ENCODE peak calls at places on chromosome 10, in ten cellular contexts. One of them, this sample, is unnamed.

GRCh38 chr10:49592726-49593563 is 17.2 kb upstream of the SLC18A3 start:
- DNase-seq in cardiac fibroblast: peak
- DNase-seq in uterus: no peak
- DNase-seq in HFF-Myc: no peak
- DNase-seq in adrenal gland: peak
- DNase-seq in dorsolateral prefrontal cortex: peak
- DNase-seq in GM12865: peak
- DNase-seq in ovary: no peak
- DNase-seq in pancreas: peak
- DNase-seq in body of pancreas: peak
- DNase-seq in this sample: peak

GRCh38 chr10:70368774-70369482 is 13.5 kb downstream of the LRRC20 start:
- DNase-seq in ovary: no peak
- DNase-seq in HFF-Myc: no peak
- DNase-seq in pancreas: no peak
- DNase-seq in uterus: no peak
- DNase-seq in dorsolateral prefrontal cortex: no peak
- DNase-seq in body of pancreas: no peak
- DNase-seq in GM12865: no peak
- DNase-seq in cardiac fibroblast: no peak
- DNase-seq in adrenal gland: no peak
- DNase-seq in this sample: no peak

GRCh38 chr10:13099666-13100348 is at the start of gene OPTN:
- DNase-seq in adrenal gland: peak
- DNase-seq in dorsolateral prefrontal cortex: peak
- DNase-seq in body of pancreas: peak
- DNase-seq in cardiac fibroblast: peak
- DNase-seq in HFF-Myc: peak
- DNase-seq in pancreas: peak
- DNase-seq in GM12865: peak
- DNase-seq in ovary: peak
- DNase-seq in uterus: peak
- DNase-seq in this sample: peak

GRCh38 chr10:49575489-49576072 is 34.5 kb upstream of the SLC18A3 start:
- DNase-seq in HFF-Myc: no peak
- DNase-seq in pancreas: no peak
- DNase-seq in dorsolateral prefrontal cortex: no peak
- DNase-seq in body of pancreas: no peak
- DNase-seq in ovary: no peak
- DNase-seq in uterus: no peak
- DNase-seq in GM12865: no peak
- DNase-seq in adrenal gland: no peak
- DNase-seq in cardiac fibroblast: no peak
- DNase-seq in this sample: no peak

GRCh38 chr10:46523881-46524470 is 32.5 kb downstream of the GPRIN2 start:
- DNase-seq in uterus: peak
- DNase-seq in GM12865: no peak
- DNase-seq in dorsolateral prefrontal cortex: no peak
- DNase-seq in ovary: peak
- DNase-seq in adrenal gland: peak
- DNase-seq in pancreas: no peak
- DNase-seq in HFF-Myc: peak
- DNase-seq in body of pancreas: peak
- DNase-seq in cardiac fibroblast: peak
- DNase-seq in this sample: peak

GRCh38 chr10:74993649-74994048 is 117.8 kb upstream of the SAMD8 start:
- DNase-seq in pancreas: no peak
- DNase-seq in dorsolateral prefrontal cortex: no peak
- DNase-seq in HFF-Myc: no peak
- DNase-seq in ovary: no peak
- DNase-seq in uterus: no peak
- DNase-seq in body of pancreas: no peak
- DNase-seq in GM12865: no peak
- DNase-seq in cardiac fibroblast: no peak
- DNase-seq in adrenal gland: no peak
- DNase-seq in this sample: no peak

GRCh38 chr10:11757452-11757819 is 15.3 kb downstream of the ECHDC3 start:
- DNase-seq in dorsolateral prefrontal cortex: no peak
- DNase-seq in cardiac fibroblast: peak
- DNase-seq in pancreas: peak
- DNase-seq in GM12865: peak
- DNase-seq in body of pancreas: peak
- DNase-seq in HFF-Myc: peak
- DNase-seq in uterus: peak
- DNase-seq in ovary: peak
- DNase-seq in adrenal gland: peak
- DNase-seq in this sample: peak

GRCh38 chr10:15836797-15837196 is 23.5 kb downstream of the MINDY3 start:
- DNase-seq in pancreas: no peak
- DNase-seq in body of pancreas: no peak
- DNase-seq in uterus: no peak
- DNase-seq in GM12865: no peak
- DNase-seq in HFF-Myc: no peak
- DNase-seq in adrenal gland: no peak
- DNase-seq in ovary: no peak
- DNase-seq in dorsolateral prefrontal cortex: no peak
- DNase-seq in cardiac fibroblast: no peak
- DNase-seq in this sample: no peak

GRCh38 chr10:68981074-68981473 is 7.5 kb upstream of the KIFBP start:
- DNase-seq in adrenal gland: no peak
- DNase-seq in HFF-Myc: no peak
- DNase-seq in cardiac fibroblast: peak
- DNase-seq in dorsolateral prefrontal cortex: no peak
- DNase-seq in uterus: no peak
- DNase-seq in pancreas: no peak
- DNase-seq in GM12865: no peak
- DNase-seq in body of pancreas: no peak
- DNase-seq in ovary: no peak
- DNase-seq in this sample: no peak
- TF ChIP-seq CTCF in adrenal gland: no peak
- TF ChIP-seq CTCF in HFF-Myc: peak
- TF ChIP-seq CTCF in cardiac fibroblast: peak
- TF ChIP-seq CTCF in dorsolateral prefrontal cortex: no peak
- TF ChIP-seq CTCF in uterus: no peak
- TF ChIP-seq CTCF in pancreas: no peak
- TF ChIP-seq CTCF in GM12865: peak
- TF ChIP-seq CTCF in body of pancreas: no peak
- TF ChIP-seq CTCF in ovary: no peak
- TF ChIP-seq CTCF in this sample: peak

GRCh38 chr10:101291254-101292193 is 62.3 kb upstream of the LBX1 start:
- DNase-seq in pancreas: peak
- DNase-seq in GM12865: peak
- DNase-seq in ovary: peak
- DNase-seq in dorsolateral prefrontal cortex: peak
- DNase-seq in uterus: peak
- DNase-seq in adrenal gland: peak
- DNase-seq in body of pancreas: peak
- DNase-seq in cardiac fibroblast: peak
- DNase-seq in HFF-Myc: no peak
- DNase-seq in this sample: no peak

GRCh38 chr10:101290415-101290814 is 61.2 kb upstream of the LBX1 start:
- DNase-seq in GM12865: no peak
- DNase-seq in uterus: no peak
- DNase-seq in dorsolateral prefrontal cortex: no peak
- DNase-seq in cardiac fibroblast: no peak
- DNase-seq in adrenal gland: no peak
- DNase-seq in HFF-Myc: no peak
- DNase-seq in body of pancreas: no peak
- DNase-seq in pancreas: no peak
- DNase-seq in ovary: no peak
- DNase-seq in this sample: no peak

GRCh38 chr10:101293007-101293723 is 60.8 kb upstream of the BTRC start:
- DNase-seq in body of pancreas: no peak
- DNase-seq in pancreas: no peak
- DNase-seq in HFF-Myc: no peak
- DNase-seq in cardiac fibroblast: no peak
- DNase-seq in GM12865: no peak
- DNase-seq in ovary: no peak
- DNase-seq in uterus: no peak
- DNase-seq in adrenal gland: no peak
- DNase-seq in dorsolateral prefrontal cortex: no peak
- DNase-seq in this sample: no peak

GRCh38 chr10:101294109-101294508 is 59.9 kb upstream of the BTRC start:
- DNase-seq in cardiac fibroblast: no peak
- DNase-seq in dorsolateral prefrontal cortex: no peak
- DNase-seq in pancreas: no peak
- DNase-seq in uterus: no peak
- DNase-seq in HFF-Myc: no peak
- DNase-seq in GM12865: no peak
- DNase-seq in adrenal gland: no peak
- DNase-seq in body of pancreas: no peak
- DNase-seq in ovary: no peak
- DNase-seq in this sample: no peak

GRCh38 chr10:101292194-101293006 is 61.6 kb upstream of the BTRC start:
- DNase-seq in uterus: no peak
- DNase-seq in HFF-Myc: no peak
- DNase-seq in ovary: no peak
- DNase-seq in pancreas: no peak
- DNase-seq in GM12865: no peak
- DNase-seq in body of pancreas: no peak
- DNase-seq in cardiac fibroblast: no peak
- DNase-seq in dorsolateral prefrontal cortex: peak
- DNase-seq in adrenal gland: no peak
- DNase-seq in this sample: no peak
- TF ChIP-seq CTCF in uterus: no peak
- TF ChIP-seq CTCF in HFF-Myc: no peak
- TF ChIP-seq CTCF in ovary: no peak
- TF ChIP-seq CTCF in pancreas: no peak
- TF ChIP-seq CTCF in GM12865: no peak
- TF ChIP-seq CTCF in body of pancreas: no peak
- TF ChIP-seq CTCF in cardiac fibroblast: no peak
- TF ChIP-seq CTCF in dorsolateral prefrontal cortex: no peak
- TF ChIP-seq CTCF in adrenal gland: no peak
- TF ChIP-seq CTCF in this sample: no peak

GRCh38 chr10:60848680-60849079 is 70.4 kb downstream of the CDK1 start:
- DNase-seq in ovary: no peak
- DNase-seq in body of pancreas: no peak
- DNase-seq in adrenal gland: no peak
- DNase-seq in cardiac fibroblast: no peak
- DNase-seq in uterus: peak
- DNase-seq in pancreas: no peak
- DNase-seq in HFF-Myc: no peak
- DNase-seq in GM12865: no peak
- DNase-seq in dorsolateral prefrontal cortex: no peak
- DNase-seq in this sample: no peak

GRCh38 chr10:60849762-60850161 is 71.5 kb downstream of the CDK1 start:
- DNase-seq in adrenal gland: no peak
- DNase-seq in uterus: no peak
- DNase-seq in GM12865: no peak
- DNase-seq in pancreas: no peak
- DNase-seq in dorsolateral prefrontal cortex: no peak
- DNase-seq in cardiac fibroblast: no peak
- DNase-seq in body of pancreas: no peak
- DNase-seq in ovary: no peak
- DNase-seq in HFF-Myc: no peak
- DNase-seq in this sample: no peak

GRCh38 chr10:60849217-60849616 is 70.9 kb downstream of the CDK1 start:
- DNase-seq in adrenal gland: no peak
- DNase-seq in ovary: no peak
- DNase-seq in HFF-Myc: no peak
- DNase-seq in GM12865: no peak
- DNase-seq in body of pancreas: no peak
- DNase-seq in dorsolateral prefrontal cortex: no peak
- DNase-seq in uterus: no peak
- DNase-seq in cardiac fibroblast: peak
- DNase-seq in pancreas: no peak
- DNase-seq in this sample: peak

GRCh38 chr10:60846173-60846572 is 67.9 kb downstream of the CDK1 start:
- DNase-seq in uterus: no peak
- DNase-seq in body of pancreas: no peak
- DNase-seq in HFF-Myc: peak
- DNase-seq in ovary: no peak
- DNase-seq in cardiac fibroblast: peak
- DNase-seq in dorsolateral prefrontal cortex: no peak
- DNase-seq in GM12865: no peak
- DNase-seq in pancreas: no peak
- DNase-seq in adrenal gland: no peak
- DNase-seq in this sample: peak

DNA sequence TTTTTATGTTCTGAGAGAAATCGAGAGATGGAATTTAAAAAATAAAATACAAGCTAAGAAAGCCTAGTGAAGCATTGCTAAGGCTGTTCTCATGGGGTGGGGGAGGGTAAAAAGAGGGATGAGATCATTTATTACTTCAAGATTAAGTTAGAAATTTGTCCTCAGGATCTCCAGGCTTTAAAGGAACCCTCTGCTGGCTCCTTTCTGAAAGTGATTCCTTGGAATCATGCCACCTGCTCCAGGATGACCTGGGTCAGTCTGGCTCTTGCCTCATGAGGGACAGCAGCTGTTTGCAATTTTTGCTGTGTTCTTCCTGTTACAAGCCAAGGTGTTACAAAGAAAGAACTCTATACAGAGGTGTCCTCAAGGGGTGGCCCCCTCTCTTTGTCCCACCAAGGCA is 69.8 kb downstream of the CDK1 start:
- DNase-seq in HFF-Myc: peak
- DNase-seq in GM12865: no peak
- DNase-seq in body of pancreas: peak
- DNase-seq in uterus: peak
- DNase-seq in pancreas: no peak
- DNase-seq in adrenal gland: peak
- DNase-seq in cardiac fibroblast: peak
- DNase-seq in dorsolateral prefrontal cortex: no peak
- DNase-seq in ovary: peak
- DNase-seq in this sample: peak
- TF ChIP-seq CTCF in HFF-Myc: no peak
- TF ChIP-seq CTCF in GM12865: no peak
- TF ChIP-seq CTCF in body of pancreas: no peak
- TF ChIP-seq CTCF in uterus: peak
- TF ChIP-seq CTCF in pancreas: no peak
- TF ChIP-seq CTCF in adrenal gland: peak
- TF ChIP-seq CTCF in cardiac fibroblast: no peak
- TF ChIP-seq CTCF in dorsolateral prefrontal cortex: no peak
- TF ChIP-seq CTCF in ovary: no peak
- TF ChIP-seq CTCF in this sample: peak

GRCh38 chr10:95742962-95743535 is 12.9 kb upstream of the ENTPD1 start:
- DNase-seq in ovary: no peak
- DNase-seq in body of pancreas: no peak
- DNase-seq in pancreas: no peak
- DNase-seq in dorsolateral prefrontal cortex: no peak
- DNase-seq in HFF-Myc: no peak
- DNase-seq in GM12865: no peak
- DNase-seq in uterus: no peak
- DNase-seq in adrenal gland: no peak
- DNase-seq in cardiac fibroblast: no peak
- DNase-seq in this sample: no peak

GRCh38 chr10:95739046-95739445 is 16.9 kb upstream of the ENTPD1 start:
- DNase-seq in HFF-Myc: no peak
- DNase-seq in uterus: no peak
- DNase-seq in ovary: no peak
- DNase-seq in adrenal gland: no peak
- DNase-seq in pancreas: no peak
- DNase-seq in dorsolateral prefrontal cortex: no peak
- DNase-seq in body of pancreas: no peak
- DNase-seq in cardiac fibroblast: no peak
- DNase-seq in GM12865: no peak
- DNase-seq in this sample: no peak

GRCh38 chr10:95742529-95742884 is 13.5 kb upstream of the ENTPD1 start:
- DNase-seq in adrenal gland: peak
- DNase-seq in dorsolateral prefrontal cortex: no peak
- DNase-seq in uterus: no peak
- DNase-seq in pancreas: peak
- DNase-seq in HFF-Myc: no peak
- DNase-seq in ovary: no peak
- DNase-seq in body of pancreas: peak
- DNase-seq in GM12865: peak
- DNase-seq in cardiac fibroblast: peak
- DNase-seq in this sample: no peak

GRCh38 chr10:95745487-95745886 is 10.5 kb upstream of the ENTPD1 start:
- DNase-seq in pancreas: no peak
- DNase-seq in body of pancreas: no peak
- DNase-seq in cardiac fibroblast: no peak
- DNase-seq in HFF-Myc: no peak
- DNase-seq in adrenal gland: no peak
- DNase-seq in ovary: no peak
- DNase-seq in dorsolateral prefrontal cortex: no peak
- DNase-seq in GM12865: no peak
- DNase-seq in uterus: no peak
- DNase-seq in this sample: no peak

DNA sequence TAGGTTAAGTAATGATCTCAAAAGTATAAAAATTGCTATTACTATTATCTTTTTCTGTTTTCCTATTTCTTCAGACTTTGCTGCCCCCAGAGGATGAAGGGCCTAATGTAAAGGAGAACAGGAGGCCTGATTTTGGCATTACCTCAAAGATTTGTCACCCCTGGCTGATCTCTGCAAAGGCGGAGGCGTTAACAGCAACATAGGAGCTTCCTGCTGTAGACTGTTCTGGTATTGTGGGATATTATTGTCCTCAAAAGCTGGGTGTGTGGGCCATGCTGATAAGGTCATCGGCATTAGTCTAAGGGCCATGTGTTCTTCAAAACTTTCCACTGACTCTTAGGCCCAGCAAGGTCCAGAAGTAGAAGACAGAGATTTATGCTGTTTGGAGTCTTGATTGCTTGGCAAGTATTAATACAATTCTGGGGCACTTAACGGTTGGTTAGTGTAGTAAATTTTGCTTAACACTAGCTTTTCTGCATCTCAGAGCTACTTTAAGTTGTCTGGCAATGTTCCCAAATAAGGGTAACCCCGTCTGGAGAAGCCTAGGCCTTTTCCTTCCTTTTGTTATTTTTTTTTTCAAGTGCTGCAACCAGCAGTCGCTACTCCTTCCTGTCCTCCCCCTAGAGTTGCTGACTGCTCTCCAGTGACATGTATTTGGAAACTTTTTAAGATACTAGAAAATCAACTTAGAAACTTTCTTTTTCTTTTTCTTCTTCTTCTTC is 14.0 kb upstream of the ENTPD1 start:
- DNase-seq in ovary: no peak
- DNase-seq in body of pancreas: no peak
- DNase-seq in pancreas: no peak
- DNase-seq in cardiac fibroblast: peak
- DNase-seq in HFF-Myc: no peak
- DNase-seq in dorsolateral prefrontal cortex: no peak
- DNase-seq in uterus: no peak
- DNase-seq in adrenal gland: peak
- DNase-seq in GM12865: peak
- DNase-seq in this sample: no peak
- TF ChIP-seq CTCF in ovary: no peak
- TF ChIP-seq CTCF in body of pancreas: no peak
- TF ChIP-seq CTCF in pancreas: no peak
- TF ChIP-seq CTCF in cardiac fibroblast: peak
- TF ChIP-seq CTCF in HFF-Myc: no peak
- TF ChIP-seq CTCF in dorsolateral prefrontal cortex: no peak
- TF ChIP-seq CTCF in uterus: no peak
- TF ChIP-seq CTCF in adrenal gland: no peak
- TF ChIP-seq CTCF in GM12865: peak
- TF ChIP-seq CTCF in this sample: no peak